ENCODE peak calls at places on chromosomes 16 and 17, in eight cellular contexts. V is Peyer's patch, N is heart right ventricle, Y is cardiac muscle cell, A is colonic mucosa, B is pancreas, L is endodermal cell, D is suprapubic skin. U is an unnamed sample.

GRCh38 chr16:80997139-80997798 is 9.4 kb downstream of the CMC2 start:
- DNase-seq in D (no peak), N (no peak), A (no peak), Y (peak; percentile 45), B (no peak), L (no peak), V (no peak), U (no peak)

GRCh38 chr17:48596000-48596734 is 2.6 kb upstream of the HOXB5 start:
- DNase-seq in B (no peak), Y (no peak), L (peak; percentile 78), A (no peak), N (no peak), D (no peak), V (no peak), U (no peak)

GRCh38 chr17:76474238-76474637 is 6.8 kb downstream of the AANAT start:
- DNase-seq in D (no peak), A (no peak), Y (no peak), L (no peak), B (no peak), N (no peak), V (no peak), U (no peak)

GRCh38 chr16:21646091-21646490 is 6.3 kb downstream of the IGSF6 start:
- DNase-seq in A (no peak), B (no peak), L (no peak), Y (peak; percentile 34), N (no peak), V (no peak), D (no peak), U (no peak)

GRCh38 chr17:888998-889401 is 90.6 kb downstream of the NXN start:
- DNase-seq in D (no peak), Y (no peak), V (no peak), N (no peak), A (no peak), B (no peak), L (no peak), U (no peak)

GRCh38 chr16:90046122-90046970 is 27.1 kb upstream of the DBNDD1 start:
- DNase-seq in A (no peak), B (no peak), Y (no peak), V (no peak), L (peak; percentile 94), D (no peak), N (no peak), U (no peak)

GRCh38 chr17:73256220-73256619 is 5.5 kb downstream of the CPSF4L start:
- DNase-seq in N (no peak), Y (no peak), B (no peak), A (no peak), V (no peak), D (peak; percentile 45), L (peak; percentile 79), U (no peak)

GRCh38 chr17:40510328-40510648 is 8.9 kb upstream of the TNS4 start:
- DNase-seq in Y (no peak), D (peak; percentile 76), N (no peak), V (no peak), A (no peak), L (peak; percentile 90), B (no peak), U (no peak)

GRCh38 chr16:1309888-1310831 is 724 bp downstream of the UBE2I start:
- DNase-seq in B (no peak), A (peak; percentile 65), Y (peak; percentile 52), N (peak; percentile 55), V (peak; percentile 70), L (no peak), D (no peak), U (peak; percentile 52)

GRCh38 chr17:32102697-32103096 is 39.6 kb upstream of the RHOT1 start:
- DNase-seq in L (peak; percentile 28), A (no peak), N (no peak), B (no peak), V (no peak), D (no peak), Y (no peak), U (no peak)

GRCh38 chr16:20811889-20812439 is 5.6 kb downstream of the REXO5 start:
- DNase-seq in Y (no peak), L (no peak), A (no peak), B (no peak), V (no peak), N (no peak), D (no peak), U (no peak)

GRCh38 chr16:22318690-22319358 is 21.6 kb downstream of the POLR3E start:
- DNase-seq in B (no peak), V (peak; percentile 49), N (no peak), D (no peak), L (peak; percentile 91), Y (peak; percentile 47), A (peak; percentile 56), U (no peak)

GRCh38 chr16:10983175-10983558 is 38.8 kb downstream of the CLEC16A start:
- DNase-seq in B (no peak), A (peak; percentile 37), L (no peak), N (no peak), Y (no peak), V (peak; percentile 39), D (no peak), U (no peak)

GRCh38 chr16:48972236-48972635 is 309.4 kb downstream of the CBLN1 start:
- DNase-seq in Y (no peak), D (no peak), V (no peak), B (no peak), L (no peak), A (no peak), N (no peak), U (no peak)

GRCh38 chr16:17062676-17063075 is 408.1 kb downstream of the XYLT1 start:
- DNase-seq in V (no peak), N (no peak), Y (no peak), D (no peak), A (no peak), B (no peak), L (no peak), U (no peak)

GRCh38 chr16:265711-266110 is 10.0 kb downstream of the RGS11 start:
- DNase-seq in A (no peak), L (peak; percentile 30), B (no peak), N (no peak), Y (no peak), V (no peak), D (no peak), U (no peak)

GRCh38 chr17:45032150-45032493 is 19.3 kb downstream of the DCAKD start:
- DNase-seq in Y (no peak), B (no peak), N (no peak), A (no peak), D (no peak), L (no peak), V (no peak), U (no peak)

GRCh38 chr17:45030733-45031132 is 20.7 kb downstream of the DCAKD start:
- DNase-seq in V (no peak), Y (no peak), B (no peak), D (no peak), N (no peak), A (no peak), L (no peak), U (no peak)

GRCh38 chr17:45029096-45029495 is 22.3 kb downstream of the DCAKD start:
- DNase-seq in A (no peak), B (no peak), L (no peak), V (no peak), N (no peak), Y (no peak), D (no peak), U (no peak)

GRCh38 chr17:45031231-45032149 is 19.9 kb downstream of the DCAKD start:
- DNase-seq in N (no peak), B (no peak), V (no peak), L (no peak), A (no peak), D (no peak), Y (peak; percentile 42), U (no peak)

GRCh38 chr17:45029758-45030423 is 21.5 kb downstream of the DCAKD start:
- DNase-seq in A (no peak), L (no peak), N (no peak), B (no peak), D (no peak), V (no peak), Y (no peak), U (no peak)
- TF ChIP-seq CTCF in A (no peak), L (no peak), N (no peak), B (no peak), D (no peak), V (no peak), Y (no peak), U (no peak)

GRCh38 chr17:33944412-33944811 is 310.7 kb upstream of the CCL2 start:
- DNase-seq in L (no peak), V (no peak), A (no peak), D (no peak), Y (no peak), N (no peak), B (no peak), U (no peak)
- TF ChIP-seq CTCF in L (no peak), V (no peak), A (no peak), D (no peak), Y (no peak), N (no peak), B (no peak), U (no peak)

GRCh38 chr16:78925071-78925714 is 675.3 kb downstream of the MAF start:
- DNase-seq in V (no peak), D (no peak), N (peak; percentile 23), L (peak; percentile 74), Y (no peak), A (peak; percentile 32), B (no peak), U (no peak)
- TF ChIP-seq CTCF in V (no peak), D (peak; percentile 28), N (peak; percentile 56), L (peak; percentile 80), Y (no peak), A (peak; percentile 39), B (peak; percentile 30), U (no peak)

GRCh38 chr17:10879110-10879509 is 41.2 kb upstream of the PIRT start:
- DNase-seq in L (peak; percentile 91), V (no peak), D (no peak), N (peak; percentile 22), B (no peak), A (peak; percentile 45), Y (peak; percentile 4), U (no peak)
- TF ChIP-seq CTCF in L (peak; percentile 91), V (no peak), D (peak; percentile 21), N (peak; percentile 46), B (no peak), A (peak; percentile 34), Y (peak; percentile 16), U (no peak)

DNA sequence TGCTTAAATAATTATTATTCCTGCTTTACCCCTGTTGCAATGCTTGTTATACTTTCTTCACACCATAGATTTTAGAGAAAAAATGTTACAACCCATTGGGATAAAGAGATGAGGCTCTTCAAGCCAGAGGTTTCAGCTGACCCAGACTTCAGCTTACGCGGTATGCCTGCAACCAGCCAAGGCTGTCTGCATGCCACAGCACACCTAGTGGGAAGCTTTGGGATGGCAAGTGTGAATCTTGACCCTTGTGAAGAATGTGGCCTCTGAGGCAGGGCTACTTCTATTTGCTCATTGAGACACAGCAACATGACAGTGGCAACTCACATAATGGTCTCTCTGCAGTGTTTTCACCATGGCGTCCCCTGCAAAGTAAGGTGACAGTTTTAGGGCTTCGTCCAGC is 193.9 kb upstream of the PIRT start:
- DNase-seq in A (no peak), B (no peak), Y (no peak), L (peak; percentile 95), D (no peak), V (no peak), N (no peak), U (no peak)
- TF ChIP-seq CTCF in A (no peak), B (no peak), Y (no peak), L (peak; percentile 88), D (no peak), V (no peak), N (no peak), U (no peak)